ENCODE peak calls at places on chromosomes 12 and 14, in nine cellular contexts. One of them, this sample, is unnamed.
A peak's percentile ranks its signal among the peaks of the same experiment; 100 is the strongest.

GRCh38 chr12:56602239-56602638 is 27.9 kb downstream of the BAZ2A start:
- DNase-seq in OCI-LY7: no peak
- DNase-seq in midbrain: no peak
- DNase-seq in brain pericyte: no peak
- DNase-seq in HTR-8/SVneo: no peak
- DNase-seq in heart right ventricle: no peak
- DNase-seq in nucleus accumbens: no peak
- DNase-seq in testis: no peak
- DNase-seq in brain microvascular endothelial cell: no peak
- DNase-seq in this sample: no peak

GRCh38 chr12:52232916-52233461 is at the start of gene KRT7:
- DNase-seq in heart right ventricle: no peak
- DNase-seq in HTR-8/SVneo: no peak
- DNase-seq in nucleus accumbens: no peak
- DNase-seq in testis: no peak
- DNase-seq in midbrain: no peak
- DNase-seq in brain pericyte: no peak
- DNase-seq in OCI-LY7: no peak
- DNase-seq in brain microvascular endothelial cell: no peak
- DNase-seq in this sample: no peak

GRCh38 chr12:68785823-68786222 is 22.2 kb upstream of the MDM2 start:
- DNase-seq in brain pericyte: no peak
- DNase-seq in brain microvascular endothelial cell: no peak
- DNase-seq in heart right ventricle: no peak
- DNase-seq in OCI-LY7: no peak
- DNase-seq in midbrain: no peak
- DNase-seq in testis: no peak
- DNase-seq in HTR-8/SVneo: no peak
- DNase-seq in nucleus accumbens: no peak
- DNase-seq in this sample: no peak

GRCh38 chr14:104874110-104874531 is 9.1 kb downstream of the CEP170B start:
- DNase-seq in brain pericyte: no peak
- DNase-seq in midbrain: no peak
- DNase-seq in OCI-LY7: no peak
- DNase-seq in heart right ventricle: no peak
- DNase-seq in testis: no peak
- DNase-seq in brain microvascular endothelial cell: no peak
- DNase-seq in HTR-8/SVneo: no peak
- DNase-seq in nucleus accumbens: no peak
- DNase-seq in this sample: no peak

GRCh38 chr14:93970967-93971634 is 5.3 kb downstream of the ASB2 start:
- DNase-seq in nucleus accumbens: no peak
- DNase-seq in heart right ventricle: no peak
- DNase-seq in OCI-LY7: peak; percentile 61
- DNase-seq in testis: no peak
- DNase-seq in brain pericyte: no peak
- DNase-seq in midbrain: no peak
- DNase-seq in HTR-8/SVneo: no peak
- DNase-seq in brain microvascular endothelial cell: no peak
- DNase-seq in this sample: no peak

GRCh38 chr14:51884086-51884927 is 23.9 kb downstream of the GNG2 start:
- DNase-seq in testis: no peak
- DNase-seq in HTR-8/SVneo: no peak
- DNase-seq in brain pericyte: no peak
- DNase-seq in midbrain: no peak
- DNase-seq in nucleus accumbens: no peak
- DNase-seq in OCI-LY7: no peak
- DNase-seq in heart right ventricle: no peak
- DNase-seq in brain microvascular endothelial cell: peak; percentile 82
- DNase-seq in this sample: no peak

GRCh38 chr12:57545809-57546437 is 1.1 kb downstream of the DCTN2 start:
- DNase-seq in nucleus accumbens: no peak
- DNase-seq in brain pericyte: no peak
- DNase-seq in brain microvascular endothelial cell: no peak
- DNase-seq in midbrain: no peak
- DNase-seq in testis: no peak
- DNase-seq in OCI-LY7: no peak
- DNase-seq in HTR-8/SVneo: no peak
- DNase-seq in heart right ventricle: no peak
- DNase-seq in this sample: no peak

GRCh38 chr14:64639340-64639821 is 64.8 kb upstream of the PLEKHG3 start:
- DNase-seq in brain pericyte: no peak
- DNase-seq in HTR-8/SVneo: no peak
- DNase-seq in OCI-LY7: no peak
- DNase-seq in testis: no peak
- DNase-seq in brain microvascular endothelial cell: peak; percentile 51
- DNase-seq in midbrain: no peak
- DNase-seq in heart right ventricle: no peak
- DNase-seq in nucleus accumbens: no peak
- DNase-seq in this sample: no peak

GRCh38 chr14:29528889-29529288 is 398.8 kb downstream of the PRKD1 start:
- DNase-seq in brain microvascular endothelial cell: no peak
- DNase-seq in OCI-LY7: no peak
- DNase-seq in brain pericyte: no peak
- DNase-seq in HTR-8/SVneo: no peak
- DNase-seq in nucleus accumbens: no peak
- DNase-seq in midbrain: no peak
- DNase-seq in heart right ventricle: no peak
- DNase-seq in testis: no peak
- DNase-seq in this sample: no peak

GRCh38 chr14:35220920-35221319 is 71.3 kb upstream of the PSMA6 start:
- DNase-seq in OCI-LY7: no peak
- DNase-seq in testis: no peak
- DNase-seq in midbrain: no peak
- DNase-seq in brain pericyte: no peak
- DNase-seq in heart right ventricle: no peak
- DNase-seq in nucleus accumbens: no peak
- DNase-seq in HTR-8/SVneo: no peak
- DNase-seq in brain microvascular endothelial cell: no peak
- DNase-seq in this sample: no peak

This sample was measured in right atrium auricular region.